ENCODE peak calls at places on chromosome 12, in nine cellular contexts. S, B, L, A, M, E, H, R and O are unnamed samples.

GRCh38 chr12:5710260-5710878 is 234.7 kb downstream of the ANO2 start:
- DNase-seq in S (no peak), B (no peak), L (no peak), A (no peak), M (no peak), E (no peak), H (no peak), R (no peak), O (no peak)

GRCh38 chr12:60162988-60163720 is 567.3 kb downstream of the SLC16A7 start:
- DNase-seq in S (no peak), B (no peak), L (no peak), A (no peak), M (no peak), E (no peak), H (no peak), R (no peak), O (no peak)

GRCh38 chr12:47828967-47829482 is 9.3 kb upstream of the HDAC7 start:
- DNase-seq in S (no peak), B (no peak), L (peak; percentile 90), A (peak; percentile 79), M (peak; percentile 86), E (no peak), H (no peak), R (peak; percentile 78), O (no peak)

GRCh38 chr12:4283512-4284255 is 10.1 kb downstream of the CCND2 start:
- DNase-seq in S (no peak), B (no peak), L (no peak), A (no peak), M (no peak), E (no peak), H (no peak), R (no peak), O (no peak)

GRCh38 chr12:51323317-51323960 is 535 bp downstream of the BIN2 start:
- DNase-seq in S (no peak), B (peak; percentile 74), L (no peak), A (no peak), M (no peak), E (no peak), H (no peak), R (no peak), O (peak; percentile 74)

GRCh38 chr12:12975322-12976077 is 23.5 kb upstream of the GPRC5D start:
- DNase-seq in S (peak; percentile 41), B (no peak), L (no peak), A (no peak), M (peak; percentile 63), E (no peak), H (no peak), R (no peak), O (no peak)

GRCh38 chr12:92206596-92206995 is 61.0 kb upstream of the BTG1 start:
- DNase-seq in S (no peak), B (no peak), L (no peak), A (no peak), M (peak; percentile 11), E (no peak), H (no peak), R (no peak), O (no peak)

GRCh38 chr12:68418137-68418460 is 85.9 kb upstream of the MDM1 start:
- DNase-seq in S (no peak), B (no peak), L (no peak), A (no peak), M (no peak), E (no peak), H (no peak), R (no peak), O (no peak)

GRCh38 chr12:25436206-25436912 is 116.7 kb downstream of the LMNTD1 start:
- DNase-seq in S (peak; percentile 49), B (peak; percentile 48), L (no peak), A (no peak), M (peak; percentile 95), E (no peak), H (peak; percentile 68), R (peak; percentile 22), O (peak; percentile 38)

GRCh38 chr12:11962795-11963347 is 107.9 kb upstream of the BCL2L14 start:
- DNase-seq in S (no peak), B (no peak), L (no peak), A (no peak), M (no peak), E (no peak), H (no peak), R (no peak), O (no peak)

GRCh38 chr12:83320350-83320749 is 633.6 kb downstream of the TMTC2 start:
- DNase-seq in S (no peak), B (no peak), L (no peak), A (no peak), M (no peak), E (no peak), H (no peak), R (no peak), O (no peak)

GRCh38 chr12:64169999-64170398 is 52.1 kb downstream of the KICS2 start:
- DNase-seq in S (no peak), B (no peak), L (no peak), A (no peak), M (no peak), E (no peak), H (no peak), R (no peak), O (no peak)

GRCh38 chr12:50505386-50505827 is 622 bp downstream of the DIP2B start:
- DNase-seq in S (no peak), B (no peak), L (peak; percentile 49), A (peak; percentile 14), M (peak; percentile 55), E (peak; percentile 55), H (no peak), R (peak; percentile 32), O (no peak)

GRCh38 chr12:111444706-111445310 is 39.1 kb downstream of the SH2B3 start:
- DNase-seq in S (no peak), B (peak; percentile 68), L (peak; percentile 74), A (no peak), M (no peak), E (peak; percentile 78), H (no peak), R (no peak), O (peak; percentile 86)

GRCh38 chr12:50641566-50641965 is 122.3 kb upstream of the ATF1 start:
- DNase-seq in S (no peak), B (no peak), L (no peak), A (no peak), M (no peak), E (peak; percentile 55), H (no peak), R (no peak), O (no peak)

GRCh38 chr12:95458761-95459160 is 15.2 kb upstream of the METAP2 start:
- DNase-seq in S (no peak), B (no peak), L (no peak), A (no peak), M (no peak), E (no peak), H (no peak), R (no peak), O (no peak)

GRCh38 chr12:132923356-132923909 is 32.7 kb downstream of the ZNF605 start:
- DNase-seq in S (no peak), B (no peak), L (no peak), A (no peak), M (no peak), E (no peak), H (no peak), R (no peak), O (no peak)

GRCh38 chr12:132922676-132923075 is 33.4 kb downstream of the ZNF605 start:
- DNase-seq in S (no peak), B (no peak), L (no peak), A (no peak), M (no peak), E (no peak), H (no peak), R (no peak), O (no peak)

GRCh38 chr12:132924356-132924755 is 31.8 kb downstream of the ZNF605 start:
- DNase-seq in S (no peak), B (no peak), L (no peak), A (no peak), M (no peak), E (no peak), H (no peak), R (no peak), O (no peak)

GRCh38 chr12:132918680-132919079 is 31.3 kb upstream of the CHFR start:
- DNase-seq in S (no peak), B (no peak), L (no peak), A (no peak), M (no peak), E (no peak), H (no peak), R (no peak), O (no peak)

GRCh38 chr12:132921685-132922084 is 34.3 kb upstream of the CHFR start:
- DNase-seq in S (no peak), B (no peak), L (no peak), A (no peak), M (no peak), E (no peak), H (no peak), R (no peak), O (no peak)
- H3K9me3 ChIP-seq in S (peaks cover 100% of the 10 kb centered on the region), B (peaks cover 71% of the 10 kb centered on the region), L (peaks cover 28% of the 10 kb centered on the region), A (peaks cover 96% of the 10 kb centered on the region), M (peaks cover 99% of the 10 kb centered on the region), E (no peaks in the 10 kb centered on the region), H (peaks cover 42% of the 10 kb centered on the region), R (peaks cover 12% of the 10 kb centered on the region), O (peaks cover 5% of the 10 kb centered on the region)

GRCh38 chr12:34384693-34385092 is 362.4 kb downstream of the ALG10 start:
- DNase-seq in S (no peak), B (no peak), L (no peak), A (no peak), M (no peak), E (no peak), H (no peak), R (no peak), O (no peak)
- H3K9me3 ChIP-seq in S (no peaks in the 10 kb centered on the region), B (no peaks in the 10 kb centered on the region), L (no peaks in the 10 kb centered on the region), A (peaks cover 2% of the 10 kb centered on the region), M (no peaks in the 10 kb centered on the region), E (no peaks in the 10 kb centered on the region), H (no peaks in the 10 kb centered on the region), R (no peaks in the 10 kb centered on the region), O (no peaks in the 10 kb centered on the region)

DNA sequence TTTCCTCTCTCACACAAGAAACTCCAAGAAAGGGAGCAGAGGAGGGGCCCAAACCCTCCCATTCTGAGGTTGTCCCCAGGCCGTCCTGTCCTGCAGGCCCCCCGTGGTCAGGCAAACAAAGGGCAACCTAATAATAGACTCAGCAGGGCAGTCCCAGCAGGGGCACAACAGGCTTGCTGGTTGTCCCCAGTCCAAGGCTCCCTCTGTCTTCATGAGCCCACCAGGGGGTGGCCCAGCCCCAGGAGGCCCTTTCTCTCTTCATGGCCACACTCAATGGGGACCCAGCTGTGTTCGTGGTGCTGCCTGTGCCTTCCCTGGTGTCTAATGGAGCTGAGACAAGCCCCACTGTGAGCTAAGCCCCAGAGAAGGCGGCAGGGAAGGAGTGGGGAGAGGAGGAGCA is 359.9 kb downstream of the ADGRD1 start:
- DNase-seq in S (no peak), B (no peak), L (no peak), A (no peak), M (no peak), E (no peak), H (no peak), R (no peak), O (no peak)
- H3K9me3 ChIP-seq in S (peaks cover 15% of the 10 kb centered on the region), B (no peaks in the 10 kb centered on the region), L (no peaks in the 10 kb centered on the region), A (no peaks in the 10 kb centered on the region), M (no peaks in the 10 kb centered on the region), E (no peaks in the 10 kb centered on the region), H (no peaks in the 10 kb centered on the region), R (no peaks in the 10 kb centered on the region), O (no peaks in the 10 kb centered on the region)

DNA sequence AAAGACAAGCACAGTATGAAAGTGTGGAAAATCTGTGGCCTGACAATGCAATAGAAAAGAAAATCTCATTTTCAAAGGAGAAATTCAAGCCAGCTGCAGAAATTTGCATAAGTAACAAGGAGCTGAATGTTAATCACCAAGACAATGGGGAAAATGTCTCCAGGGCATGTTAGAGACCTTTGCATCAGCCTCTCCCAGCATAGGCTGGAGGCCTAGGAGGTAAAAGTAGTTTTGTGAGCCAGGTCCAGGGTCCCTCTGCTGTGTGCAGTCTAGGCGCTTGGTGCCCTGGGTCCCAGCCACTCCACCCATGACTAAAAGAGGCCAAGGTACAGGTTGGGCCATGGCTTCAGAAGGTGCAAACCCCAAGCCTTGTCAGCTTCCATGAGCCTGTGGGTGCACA is 58.3 kb downstream of the TESPA1 start:
- DNase-seq in S (no peak), B (no peak), L (no peak), A (no peak), M (no peak), E (no peak), H (no peak), R (no peak), O (no peak)
- H3K9me3 ChIP-seq in S (peaks cover 9% of the 10 kb centered on the region), B (no peaks in the 10 kb centered on the region), L (no peaks in the 10 kb centered on the region), A (no peaks in the 10 kb centered on the region), M (no peaks in the 10 kb centered on the region), E (no peaks in the 10 kb centered on the region), H (no peaks in the 10 kb centered on the region), R (no peaks in the 10 kb centered on the region), O (no peaks in the 10 kb centered on the region)